ENCODE peak calls at places on chromosomes 1 and 21, in five cellular contexts. U, Y, J, S and V are unnamed samples. For H3K27me3, the result is how much of the 10 kb centered on the place peaks cover.

GRCh38 chr1:151166506-151166956 is 587 bp downstream of the SCNM1 start:
- DNase-seq in U (peak), Y (no peak), J (no peak), S (no peak), V (no peak)

GRCh38 chr1:170307426-170307825 is 161.7 kb downstream of the NTMT2 start:
- DNase-seq in U (no peak), Y (no peak), J (no peak), S (no peak), V (no peak)

GRCh38 chr21:15495965-15496364 is 233.8 kb upstream of the USP25 start:
- DNase-seq in U (no peak), Y (no peak), J (no peak), S (no peak), V (no peak)

GRCh38 chr1:212525479-212526110 is 83.0 kb upstream of the ATF3 start:
- DNase-seq in U (no peak), Y (no peak), J (no peak), S (no peak), V (no peak)

GRCh38 chr1:67332653-67333529 is 25.2 kb downstream of the IL12RB2 start:
- DNase-seq in U (no peak), Y (peak), J (no peak), S (no peak), V (no peak)

GRCh38 chr1:22611530-22611947 is 24.9 kb upstream of the C1QA start:
- DNase-seq in U (peak), Y (no peak), J (no peak), S (no peak), V (no peak)

GRCh38 chr1:32240140-32240951 is 6.7 kb upstream of the FAM167B start:
- DNase-seq in U (peak), Y (peak), J (no peak), S (peak), V (peak)

GRCh38 chr1:12344611-12345299 is 114.9 kb downstream of the VPS13D start:
- DNase-seq in U (no peak), Y (peak), J (no peak), S (peak), V (peak)

GRCh38 chr1:96945509-96946084 is 224.0 kb downstream of the PTBP2 start:
- DNase-seq in U (no peak), Y (no peak), J (no peak), S (no peak), V (no peak)

GRCh38 chr1:227728059-227728891 is 6.8 kb downstream of the JMJD4 start:
- DNase-seq in U (peak), Y (peak), J (no peak), S (peak), V (peak)

GRCh38 chr1:2629627-2630497 is 3.0 kb downstream of the MMEL1 start:
- DNase-seq in U (no peak), Y (no peak), J (no peak), S (no peak), V (no peak)

GRCh38 chr1:180257461-180257860 is 27.4 kb downstream of the LHX4 start:
- DNase-seq in U (no peak), Y (no peak), J (no peak), S (no peak), V (no peak)
- H3K27me3 ChIP-seq in U (under half), Y (under half), J (under half), S (under half), V (half or more)

GRCh38 chr1:36766481-36766880 is 267.8 kb downstream of the GRIK3 start:
- DNase-seq in U (no peak), Y (no peak), J (no peak), S (peak), V (no peak)

GRCh38 chr1:36769886-36770830 is 264.2 kb downstream of the GRIK3 start:
- DNase-seq in U (no peak), Y (no peak), J (no peak), S (peak), V (no peak)

GRCh38 chr1:36765785-36766300 is 268.5 kb downstream of the GRIK3 start:
- DNase-seq in U (no peak), Y (no peak), J (no peak), S (peak), V (no peak)

GRCh38 chr1:36771222-36771621 is 263.1 kb downstream of the GRIK3 start:
- DNase-seq in U (no peak), Y (no peak), J (no peak), S (no peak), V (no peak)

DNA sequence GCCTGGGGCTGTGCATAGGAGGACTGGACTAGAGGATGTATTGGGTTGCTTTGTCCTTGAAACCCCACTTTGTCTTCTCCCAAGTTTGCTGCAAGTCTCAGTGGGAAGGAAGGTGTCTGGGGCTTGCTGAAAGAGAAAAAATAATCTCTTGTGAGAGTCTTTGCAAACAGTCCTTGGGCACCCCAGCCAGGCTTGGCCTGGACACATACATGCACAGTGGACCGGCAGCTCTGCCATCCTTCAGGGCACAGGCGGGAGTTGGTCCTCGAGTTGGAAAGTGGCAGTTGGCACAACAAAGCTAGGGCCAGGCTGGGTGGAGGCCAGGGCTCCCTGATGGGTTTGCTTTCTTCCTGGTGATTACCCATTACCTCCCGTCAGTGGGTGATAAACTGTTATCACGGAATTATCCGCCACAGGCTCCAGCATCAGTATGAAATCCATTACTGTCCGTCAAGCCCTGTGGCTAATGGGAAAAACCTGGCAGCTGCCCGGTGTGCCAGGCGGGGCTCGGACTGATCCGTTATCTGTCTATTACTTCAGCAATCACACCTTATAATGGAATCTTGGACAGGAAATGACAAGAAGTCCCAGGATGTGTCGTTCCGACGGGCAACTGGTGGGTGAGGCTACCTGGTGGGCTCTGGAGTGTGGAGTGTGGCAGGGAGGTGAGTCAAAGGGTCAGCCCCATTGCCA is 265.7 kb downstream of the GRIK3 start:
- DNase-seq in U (no peak), Y (no peak), J (no peak), S (peak), V (no peak)
- H3K27me3 ChIP-seq in U (under half), Y (under half), J (under half), S (under half), V (under half)

DNA sequence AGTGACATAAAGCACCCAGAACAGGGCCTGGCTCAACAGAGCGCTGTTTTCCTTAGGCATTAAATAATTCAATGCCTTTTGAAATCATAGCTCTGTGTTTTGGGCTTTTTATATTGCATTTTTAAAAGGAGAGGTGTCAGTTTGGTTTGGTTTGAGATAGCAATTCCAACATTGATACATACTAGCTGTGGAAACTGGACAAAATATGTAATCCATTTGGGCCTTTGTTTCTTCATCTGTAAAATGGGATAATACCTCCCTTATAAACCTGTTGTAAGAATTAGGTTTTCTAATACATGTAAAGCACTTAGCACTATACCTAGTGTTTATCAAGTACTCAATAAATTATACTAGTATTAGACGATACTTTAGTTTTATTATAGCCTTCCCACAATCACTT is 8.7 kb upstream of the RAB4A start:
- DNase-seq in U (no peak), Y (no peak), J (no peak), S (no peak), V (no peak)
- H3K27me3 ChIP-seq in U (under half), Y (under half), J (under half), S (under half), V (under half)

DNA sequence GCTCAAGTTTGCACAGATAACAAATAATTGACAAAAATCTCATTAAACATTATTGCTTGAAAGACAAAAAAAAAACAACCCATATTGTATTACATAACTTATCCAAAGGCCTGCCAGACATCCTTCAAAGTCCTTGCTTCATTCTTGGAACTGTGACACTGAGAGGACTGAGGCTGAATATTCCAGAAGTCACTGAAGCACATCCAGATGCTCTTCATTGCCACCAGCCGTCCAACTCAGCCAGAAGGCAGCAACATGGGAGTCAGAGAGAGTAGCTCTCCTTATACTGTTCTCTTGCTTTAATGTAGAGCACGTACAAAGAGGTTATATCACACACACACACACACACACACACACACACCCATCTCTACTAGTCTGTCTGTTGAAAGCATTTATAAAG is 755.0 kb downstream of the LTN1 start:
- DNase-seq in U (no peak), Y (no peak), J (no peak), S (no peak), V (no peak)
- H3K27me3 ChIP-seq in U (under half), Y (under half), J (under half), S (under half), V (under half)

GRCh38 chr1:190474587-190475305 is 2.9 kb downstream of the BRINP3 start:
- DNase-seq in U (peak), Y (no peak), J (no peak), S (no peak), V (peak)
- H3K27me3 ChIP-seq in U (under half), Y (under half), J (under half), S (under half), V (under half)

GRCh38 chr21:34970566-34970965 is 78.5 kb downstream of the RUNX1 start:
- DNase-seq in U (no peak), Y (no peak), J (no peak), S (no peak), V (no peak)

GRCh38 chr21:34969431-34970036 is 79.6 kb downstream of the RUNX1 start:
- DNase-seq in U (no peak), Y (no peak), J (no peak), S (no peak), V (no peak)

GRCh38 chr21:34970126-34970525 is 79.0 kb downstream of the RUNX1 start:
- DNase-seq in U (no peak), Y (no peak), J (no peak), S (no peak), V (no peak)

GRCh38 chr21:34967509-34968289 is 81.4 kb downstream of the RUNX1 start:
- DNase-seq in U (no peak), Y (peak), J (no peak), S (no peak), V (no peak)

GRCh38 chr21:34968414-34969333 is 80.4 kb downstream of the RUNX1 start:
- DNase-seq in U (no peak), Y (peak), J (no peak), S (no peak), V (no peak)
- H3K27me3 ChIP-seq in U (under half), Y (under half), J (under half), S (under half), V (under half)

DNA sequence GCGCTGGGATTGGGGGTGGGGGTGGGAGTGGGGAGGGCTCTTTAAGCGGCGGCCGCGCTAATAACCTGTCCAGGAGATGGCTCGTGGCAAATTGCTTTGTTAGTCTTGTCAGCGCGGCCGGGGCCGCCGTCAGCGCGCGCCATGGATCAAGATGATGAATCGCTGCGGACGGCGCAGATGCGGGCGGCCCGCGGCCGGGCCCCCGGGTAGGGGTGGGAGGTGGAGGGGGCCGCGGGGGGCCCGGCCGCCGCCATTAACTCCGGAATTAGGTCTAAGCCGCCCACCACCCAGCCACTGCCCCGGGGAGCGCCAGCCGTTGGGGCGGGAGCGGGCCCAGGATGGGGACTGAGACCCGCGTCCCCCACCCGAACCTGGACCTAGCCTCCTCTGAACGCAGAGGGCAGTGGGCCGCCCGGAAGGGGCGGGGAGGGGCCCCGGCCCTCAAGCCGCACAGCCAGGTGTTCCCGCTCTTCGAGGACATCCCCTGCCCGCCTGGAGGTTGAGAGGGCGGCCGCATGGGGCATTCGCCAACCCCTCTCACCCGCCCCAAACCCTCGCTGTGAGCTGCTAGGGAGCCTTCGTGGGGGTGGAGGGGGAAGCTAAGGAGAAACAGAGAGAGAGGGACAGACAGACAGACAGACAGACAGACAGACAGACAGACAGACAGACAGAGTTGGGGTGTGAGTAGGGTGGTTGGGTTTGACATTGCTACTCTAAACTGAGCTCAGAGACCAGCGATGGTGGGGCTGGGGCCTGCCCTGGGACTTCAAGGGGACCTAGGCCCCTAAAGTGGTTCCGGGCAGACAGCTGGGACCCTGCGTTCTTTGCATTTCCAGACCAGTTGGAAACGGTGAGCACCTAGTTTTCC is 3.8 kb upstream of the DMBX1 start:
- DNase-seq in U (no peak), Y (no peak), J (no peak), S (no peak), V (no peak)
- H3K27me3 ChIP-seq in U (under half), Y (under half), J (under half), S (under half), V (half or more)